ENCODE peak calls at places on chromosomes 16 and 17, in six cellular contexts. R, F, W, Z, H and L are unnamed samples.

GRCh38 chr17:65099941-65100315 is 37.2 kb upstream of the RGS9 start:
- DNase-seq in H (peak), Z (no peak), W (peak), R (peak), F (no peak), L (peak)

GRCh38 chr16:85203462-85203813 is 91.2 kb upstream of the CIBAR2 start:
- DNase-seq in F (no peak), H (no peak), Z (no peak), W (no peak), R (no peak), L (no peak)

GRCh38 chr16:13021996-13022395 is 120.6 kb downstream of the SHISA9 start:
- DNase-seq in W (no peak), Z (no peak), H (no peak), R (no peak), F (no peak), L (no peak)

GRCh38 chr17:33732116-33732515 is 439.0 kb upstream of the ASIC2 start:
- DNase-seq in H (no peak), R (no peak), F (no peak), W (peak), Z (no peak), L (no peak)

GRCh38 chr16:86029131-86029741 is 130.3 kb downstream of the IRF8 start:
- DNase-seq in W (no peak), H (no peak), F (peak), Z (no peak), R (no peak), L (peak)

GRCh38 chr17:72432881-72433280 is 312.1 kb downstream of the SOX9 start:
- DNase-seq in W (no peak), F (no peak), H (no peak), Z (no peak), R (no peak), L (no peak)

GRCh38 chr16:68490829-68491575 is 42.7 kb upstream of the SMPD3 start:
- DNase-seq in H (peak), R (no peak), F (no peak), W (peak), Z (peak), L (peak)

GRCh38 chr16:85210423-85211169 is 98.3 kb upstream of the CIBAR2 start:
- DNase-seq in H (no peak), Z (no peak), F (no peak), W (no peak), R (no peak), L (peak)

GRCh38 chr17:77366558-77367245 is 225.9 kb downstream of the SEC14L1 start:
- DNase-seq in Z (no peak), H (no peak), W (no peak), F (peak), R (no peak), L (peak)

GRCh38 chr17:44236444-44236991 is 17.0 kb upstream of the UBTF start:
- DNase-seq in R (no peak), F (no peak), Z (no peak), W (no peak), H (no peak), L (no peak)

GRCh38 chr16:57123216-57123968 is 31.0 kb downstream of the CPNE2 start:
- DNase-seq in W (no peak), H (no peak), Z (no peak), R (no peak), F (no peak), L (no peak)